ENCODE peak calls at places on chromosomes 1 and 21, in eight cellular contexts. O is bronchial epithelial cell; F is MV-4-11; K is COR-L47; Q is D341Med; A is stimulated activated CD8-positive, alpha-beta memory T cell treated with anti-CD3 and anti-CD28 coated beads, Interleukin-4, amount 100 ng/mL, for 1 hour; N is stimulated activated CD4-positive, alpha-beta T cell treated with anti-CD3 and anti-CD28 coated beads, Interleukin-2, amount 100 ng/mL, for 4 hours; X is HFFc6. Z is an unnamed sample.

GRCh38 chr1:87513270-87513669 is 184.6 kb downstream of the LMO4 start:
- DNase-seq in O (no peak), K (no peak), X (no peak), Q (no peak), A (no peak), F (no peak), N (no peak), Z (no peak)

GRCh38 chr1:179168526-179168925 is 61.0 kb downstream of the ABL2 start:
- DNase-seq in O (no peak), A (no peak), F (no peak), K (no peak), Q (no peak), N (no peak), X (no peak), Z (no peak)

GRCh38 chr1:97901017-97901658 is 19.7 kb downstream of the DPYD start:
- DNase-seq in X (peak; percentile 19), Q (no peak), A (no peak), K (no peak), F (peak; percentile 65), N (no peak), O (peak; percentile 34), Z (peak; percentile 43)

GRCh38 chr1:24003331-24003972 is 23.3 kb upstream of the SRSF10 start:
- DNase-seq in F (no peak), O (peak; percentile 75), Q (no peak), K (no peak), X (peak; percentile 48), N (no peak), A (no peak), Z (peak; percentile 61)

GRCh38 chr21:42079008-42079938 is 8.2 kb downstream of the UMODL1 start:
- DNase-seq in A (no peak), O (peak; percentile 67), K (no peak), N (no peak), X (no peak), F (no peak), Q (no peak), Z (no peak)

GRCh38 chr1:181073638-181074037 is 14.9 kb upstream of the IER5 start:
- DNase-seq in A (no peak), Q (no peak), X (peak; percentile 99), F (no peak), N (no peak), O (peak; percentile 81), K (no peak), Z (peak; percentile 48)

GRCh38 chr1:161304927-161305871 is 4.6 kb downstream of the MPZ start:
- DNase-seq in Q (peak; percentile 34), K (no peak), X (no peak), O (peak; percentile 12), F (no peak), A (no peak), N (no peak), Z (no peak)

GRCh38 chr1:205056188-205056611 is 13.2 kb downstream of the CNTN2 start:
- DNase-seq in Q (peak; percentile 88), X (no peak), N (no peak), A (no peak), K (no peak), F (no peak), O (no peak), Z (no peak)

GRCh38 chr1:34164510-34165381 is at the start of gene CSMD2:
- DNase-seq in F (no peak), N (no peak), O (peak; percentile 4), X (peak; percentile 49), Q (peak; percentile 52), K (peak; percentile 61), A (no peak), Z (peak; percentile 83)

GRCh38 chr1:8017495-8018310 is 8.4 kb downstream of the ERRFI1 start:
- DNase-seq in Q (peak; percentile 51), O (peak; percentile 70), N (no peak), F (no peak), X (peak; percentile 45), K (no peak), A (no peak), Z (peak; percentile 25)

GRCh38 chr1:61635529-61635928 is 89.4 kb downstream of the TM2D1 start:
- DNase-seq in Q (no peak), O (no peak), F (no peak), K (no peak), A (no peak), N (no peak), X (no peak), Z (no peak)

GRCh38 chr1:30837653-30838052 is 70.9 kb downstream of the SDC3 start:
- DNase-seq in O (no peak), Q (no peak), F (no peak), X (no peak), K (no peak), N (no peak), A (no peak), Z (no peak)

GRCh38 chr1:56547473-56547872 is 31.9 kb downstream of the PLPP3 start:
- DNase-seq in O (no peak), F (no peak), K (no peak), N (no peak), X (no peak), Q (no peak), A (no peak), Z (no peak)

GRCh38 chr1:93839307-93839706 is 39.7 kb downstream of the DNTTIP2 start:
- DNase-seq in A (no peak), X (peak; percentile 81), Q (no peak), N (no peak), F (peak; percentile 85), K (no peak), O (peak; percentile 87), Z (peak; percentile 84)

GRCh38 chr1:111332190-111332589 is 41.5 kb downstream of the CHIA start:
- DNase-seq in A (no peak), F (no peak), X (no peak), K (no peak), O (no peak), Q (no peak), N (no peak), Z (no peak)

GRCh38 chr1:51491166-51491981 is 27.7 kb downstream of the EPS15 start:
- DNase-seq in N (no peak), K (no peak), A (no peak), Q (peak; percentile 22), F (peak; percentile 37), O (peak; percentile 21), X (no peak), Z (no peak)

GRCh38 chr1:117562581-117563491 is 43.0 kb upstream of the TENT5C start:
- DNase-seq in Q (peak; percentile 6), N (no peak), X (no peak), K (no peak), F (no peak), A (no peak), O (no peak), Z (peak; percentile 4)

GRCh38 chr1:1299686-1300351 is 7.9 kb downstream of the ACAP3 start:
- DNase-seq in A (no peak), N (no peak), Q (no peak), X (no peak), O (no peak), K (no peak), F (no peak), Z (no peak)

GRCh38 chr1:240820816-240821215 is 208.9 kb upstream of the GREM2 start:
- DNase-seq in F (no peak), O (no peak), Q (no peak), N (no peak), A (no peak), X (no peak), K (no peak), Z (no peak)

GRCh38 chr1:97524211-97524610 is 396.6 kb downstream of the DPYD start:
- DNase-seq in K (no peak), X (no peak), Q (no peak), N (no peak), O (peak; percentile 9), F (no peak), A (no peak), Z (no peak)

GRCh38 chr1:186957339-186957738 is 128.6 kb downstream of the PLA2G4A start:
- DNase-seq in F (no peak), O (no peak), X (no peak), N (no peak), Q (no peak), A (no peak), K (no peak), Z (peak; percentile 10)

GRCh38 chr1:8061210-8061609 is 35.1 kb upstream of the ERRFI1 start:
- DNase-seq in A (no peak), Q (no peak), N (no peak), O (peak; percentile 98), F (no peak), X (peak; percentile 93), K (no peak), Z (peak; percentile 93)

GRCh38 chr1:47784294-47784650 is 212.9 kb downstream of the TRABD2B start:
- DNase-seq in A (no peak), F (no peak), K (no peak), Q (no peak), O (no peak), N (no peak), X (no peak), Z (no peak)

GRCh38 chr1:923131-923990 is at the start of gene SAMD11:
- DNase-seq in X (peak; percentile 74), O (no peak), Q (peak; percentile 81), A (peak; percentile 22), N (peak; percentile 37), K (peak; percentile 86), F (peak; percentile 28), Z (peak; percentile 89)

GRCh38 chr1:87834941-87835340 is 506.3 kb downstream of the LMO4 start:
- DNase-seq in A (no peak), Q (no peak), O (peak; percentile 48), N (no peak), F (no peak), K (no peak), X (no peak), Z (no peak)

GRCh38 chr1:84995484-84996334 is 1.2 kb downstream of the MCOLN2 start:
- DNase-seq in O (no peak), F (peak; percentile 80), X (no peak), Q (no peak), A (no peak), N (no peak), K (no peak), Z (no peak)

GRCh38 chr1:53696578-53696977 is 42.4 kb downstream of the GLIS1 start:
- DNase-seq in A (no peak), F (no peak), X (no peak), O (no peak), K (no peak), Q (no peak), N (no peak), Z (no peak)

GRCh38 chr1:225877570-225877969 is 4.6 kb downstream of the TMEM63A start:
- DNase-seq in X (peak; percentile 44), K (no peak), Q (peak; percentile 59), N (no peak), F (peak; percentile 24), A (no peak), O (no peak), Z (peak; percentile 74)

GRCh38 chr1:212030936-212031528 is 4.3 kb downstream of the INTS7 start:
- DNase-seq in A (no peak), N (no peak), K (no peak), X (peak; percentile 83), Q (no peak), F (peak; percentile 48), O (peak; percentile 90), Z (peak; percentile 67)

GRCh38 chr1:16166117-16166516 is 10.2 kb upstream of the EPHA2 start:
- DNase-seq in N (no peak), Q (no peak), F (no peak), O (no peak), K (no peak), A (no peak), X (no peak), Z (no peak)

GRCh38 chr1:209513226-209513625 is 70.3 kb upstream of the CAMK1G start:
- DNase-seq in Q (no peak), X (peak; percentile 57), O (peak; percentile 79), N (no peak), K (peak; percentile 53), A (no peak), F (peak; percentile 24), Z (peak; percentile 50)

GRCh38 chr21:42654179-42654912 is 925 bp downstream of the PDE9A start:
- DNase-seq in Q (peak; percentile 83), A (no peak), F (no peak), K (peak; percentile 73), O (no peak), N (no peak), X (no peak), Z (no peak)